ENCODE peak calls at places on chromosomes 12 and 14, in eight cellular contexts. Y is Right ventricle myocardium superior; C is activated gamma-delta T cell treated with anti-CD3 and anti-CD28 coated beads, Interleukin-2, amount 50 U/mL, for 16 hours; T is Calu3; F is activated T-cell treated with anti-CD3 and anti-CD28 coated beads, Interleukin-2, amount 50 U/mL, for 24 hours; W is neural crest cell; L is activated CD4-positive, alpha-beta T cell treated with anti-CD3 and anti-CD28 coated beads, Interleukin-2, amount 50 U/mL, for 1 hour; V is GM13976. E is an unnamed sample.

GRCh38 chr14:22598099-22598895 is at the start of gene ABHD4:
- DNase-seq in C (peak; percentile 34), L (peak; percentile 43), Y (peak; percentile 92), W (peak; percentile 66), T (peak; percentile 74), F (peak; percentile 71), V (peak; percentile 89), E (peak; percentile 84)

GRCh38 chr14:38412654-38413053 is 156.8 kb upstream of the CLEC14A start:
- DNase-seq in Y (peak; percentile 42), W (no peak), L (no peak), C (no peak), F (no peak), V (no peak), T (no peak), E (peak; percentile 31)

GRCh38 chr14:24458736-24459135 is 16.2 kb upstream of the SDR39U1 start:
- DNase-seq in T (no peak), L (no peak), V (no peak), F (no peak), W (no peak), Y (no peak), C (no peak), E (no peak)

GRCh38 chr12:23096321-23096720 is 471.4 kb downstream of the ETNK1 start:
- DNase-seq in Y (no peak), C (no peak), T (no peak), L (no peak), W (no peak), F (no peak), V (no peak), E (no peak)

GRCh38 chr14:74400328-74400727 is 25.7 kb downstream of the SYNDIG1L start:
- DNase-seq in F (peak; percentile 8), L (no peak), V (no peak), C (no peak), T (peak; percentile 16), W (no peak), Y (no peak), E (no peak)

GRCh38 chr12:6757028-6757689 is 4.2 kb upstream of the MLF2 start:
- DNase-seq in T (no peak), Y (no peak), C (no peak), V (no peak), L (no peak), W (no peak), F (no peak), E (peak; percentile 55)

GRCh38 chr12:31020385-31021166 is 53.1 kb upstream of the DDX11 start:
- DNase-seq in V (no peak), Y (no peak), F (no peak), L (no peak), W (no peak), T (no peak), C (no peak), E (no peak)

GRCh38 chr12:92989715-92990484 is 60.8 kb upstream of the EEA1 start:
- DNase-seq in F (no peak), C (no peak), L (no peak), Y (no peak), T (no peak), V (no peak), W (no peak), E (no peak)

GRCh38 chr12:65666876-65667275 is 157.4 kb upstream of the HMGA2 start:
- DNase-seq in F (no peak), W (no peak), T (no peak), C (no peak), L (no peak), V (no peak), Y (no peak), E (no peak)

GRCh38 chr14:61889914-61890351 is 127.7 kb downstream of the SNAPC1 start:
- DNase-seq in L (no peak), Y (no peak), C (no peak), F (peak; percentile 45), W (no peak), T (no peak), V (peak; percentile 66), E (no peak)

GRCh38 chr14:72781476-72782181 is 112.3 kb downstream of the DPF3 start:
- DNase-seq in Y (no peak), W (no peak), V (no peak), F (no peak), C (no peak), T (peak; percentile 75), L (no peak), E (no peak)

GRCh38 chr14:65403231-65403630 is 9.3 kb upstream of the FUT8 start:
- DNase-seq in F (no peak), C (no peak), Y (no peak), L (no peak), W (no peak), V (no peak), T (no peak), E (no peak)

GRCh38 chr12:106861984-106862894 is 87.8 kb downstream of the RIC8B start:
- DNase-seq in V (no peak), L (no peak), F (no peak), C (no peak), Y (no peak), W (no peak), T (no peak), E (no peak)

GRCh38 chr14:73058923-73059311 is 583 bp downstream of the RBM25 start:
- DNase-seq in F (no peak), V (peak; percentile 65), Y (no peak), W (no peak), L (no peak), C (no peak), T (peak; percentile 41), E (peak; percentile 43)

GRCh38 chr12:3740840-3741239 is 12.1 kb downstream of the CRACR2A start:
- DNase-seq in W (no peak), L (no peak), C (no peak), T (no peak), F (no peak), Y (no peak), V (no peak), E (no peak)

GRCh38 chr14:88163731-88164255 is 158.9 kb downstream of the GPR65 start:
- DNase-seq in L (no peak), C (no peak), V (no peak), Y (no peak), F (no peak), W (no peak), T (no peak), E (no peak)

GRCh38 chr12:59250766-59251165 is 330.5 kb upstream of the LRIG3 start:
- DNase-seq in L (no peak), T (no peak), F (no peak), Y (no peak), W (no peak), V (no peak), C (no peak), E (no peak)

GRCh38 chr14:30620178-30620577 is 1.9 kb upstream of the SCFD1 start:
- DNase-seq in L (no peak), T (no peak), W (no peak), V (peak; percentile 46), F (no peak), C (no peak), Y (no peak), E (no peak)

GRCh38 chr12:6146509-6146908 is 22.0 kb upstream of the VWF start:
- DNase-seq in W (no peak), Y (no peak), C (no peak), T (no peak), V (no peak), L (no peak), F (no peak), E (no peak)

GRCh38 chr12:89890191-89890590 is 181.6 kb upstream of the ATP2B1 start:
- DNase-seq in Y (no peak), L (no peak), F (no peak), C (no peak), T (no peak), W (no peak), V (no peak), E (no peak)

GRCh38 chr14:87161502-87161901 is 831.5 kb downstream of the GALC start:
- DNase-seq in L (no peak), F (no peak), T (no peak), Y (no peak), W (no peak), C (no peak), V (no peak), E (no peak)

GRCh38 chr12:68157295-68157871 is 2.2 kb downstream of the IFNG start:
- DNase-seq in T (no peak), C (no peak), W (no peak), L (no peak), F (no peak), Y (no peak), V (no peak), E (no peak)

GRCh38 chr14:58607571-58608317 is 30.0 kb upstream of the DACT1 start:
- DNase-seq in Y (no peak), C (no peak), L (no peak), W (no peak), V (no peak), F (no peak), T (no peak), E (no peak)

GRCh38 chr12:70190252-70191010 is 52.8 kb upstream of the CNOT2 start:
- DNase-seq in W (no peak), L (no peak), T (no peak), F (no peak), Y (no peak), C (no peak), V (no peak), E (no peak)

GRCh38 chr12:131229426-131230339 is 276.0 kb downstream of the ADGRD1 start:
- DNase-seq in F (no peak), T (no peak), W (no peak), Y (peak; percentile 66), C (no peak), L (no peak), V (no peak), E (no peak)

GRCh38 chr12:57536597-57536942 is 10.4 kb downstream of the DCTN2 start:
- DNase-seq in W (no peak), C (no peak), L (no peak), Y (no peak), T (no peak), F (no peak), V (no peak), E (no peak)

GRCh38 chr12:127926004-127926403 is 341.0 kb upstream of the TMEM132C start:
- DNase-seq in V (no peak), T (no peak), Y (no peak), L (no peak), W (peak; percentile 26), F (no peak), C (no peak), E (no peak)

GRCh38 chr14:22427771-22428228 is 161.2 kb downstream of the DAD1 start:
- DNase-seq in W (peak; percentile 11), V (no peak), T (no peak), L (no peak), F (no peak), Y (no peak), C (no peak), E (peak; percentile 63)

E was measured in right cardiac atrium.